ENCODE peak calls at places on chromosomes 4 and X, in four cellular contexts. W is H9, I is neuronal stem cell, X is mesenchymal stem cell. O is an unnamed sample.

GRCh38 chr4:82957045-82957444 is 53.6 kb downstream of the LIN54 start:
- DNase-seq in W (no peak), I (no peak), X (no peak), O (no peak)

GRCh38 chr4:146252941-146253340 is 38.6 kb downstream of the REELD1 start:
- DNase-seq in X (no peak), I (no peak), W (no peak), O (no peak)

GRCh38 chr4:74969507-74970474 is 36.9 kb downstream of the PARM1 start:
- DNase-seq in I (no peak), W (peak; percentile 43), X (no peak), O (peak; percentile 95)

GRCh38 chr4:76803522-76803921 is 94.4 kb downstream of the SOWAHB start:
- DNase-seq in W (no peak), X (peak; percentile 99), I (no peak), O (peak; percentile 97)

GRCh38 chr4:46432923-46433322 is 43.0 kb upstream of the GABRA2 start:
- DNase-seq in I (no peak), W (no peak), X (peak; percentile 84), O (peak; percentile 39)

GRCh38 chr4:17578482-17578891 is 1.5 kb downstream of the LAP3 start:
- DNase-seq in W (no peak), X (peak; percentile 61), I (no peak), O (no peak)

GRCh38 chr4:24496597-24496996 is 87.8 kb downstream of the DHX15 start:
- DNase-seq in W (no peak), I (no peak), X (no peak), O (no peak)

GRCh38 chr4:146742416-146742815 is 103.7 kb downstream of the POU4F2 start:
- DNase-seq in X (no peak), I (no peak), W (no peak), O (no peak)

GRCh38 chrX:79413009-79413408 is 45.9 kb upstream of the ITM2A start:
- DNase-seq in W (no peak), X (no peak), I (no peak), O (peak; percentile 12)

GRCh38 chrX:28625223-28625622 is 38.0 kb downstream of the IL1RAPL1 start:
- DNase-seq in W (peak; percentile 53), I (no peak), X (no peak), O (no peak)

GRCh38 chrX:30888526-30889146 is 418 bp downstream of the TAB3 start:
- DNase-seq in I (no peak), W (no peak), X (peak; percentile 21), O (no peak)

GRCh38 chrX:124239911-124240310 is 92.5 kb upstream of the TEX13D start:
- DNase-seq in X (no peak), I (no peak), W (no peak), O (no peak)

GRCh38 chr4:76896731-76897521 is 1.0 kb downstream of the SOWAHB start:
- DNase-seq in I (peak; percentile 40), W (peak; percentile 62), X (peak; percentile 44), O (peak; percentile 74)

GRCh38 chr4:140851032-140851636 is 94.9 kb upstream of the TBC1D9 start:
- DNase-seq in X (peak; percentile 69), W (no peak), I (peak; percentile 75), O (peak; percentile 76)

GRCh38 chr4:35538807-35539206 is 705.5 kb downstream of the ARAP2 start:
- DNase-seq in X (peak; percentile 75), I (no peak), W (no peak), O (peak; percentile 3)

GRCh38 chrX:31604629-31605221 is 532.9 kb upstream of the FTHL17 start:
- DNase-seq in W (no peak), X (no peak), I (no peak), O (no peak)

GRCh38 chr4:98564847-98565246 is 93.6 kb downstream of the TSPAN5 start:
- DNase-seq in I (no peak), W (no peak), X (no peak), O (no peak)

GRCh38 chr4:726816-727215 is 21.2 kb downstream of the PCGF3 start:
- DNase-seq in W (no peak), X (no peak), I (no peak), O (no peak)

GRCh38 chr4:14701896-14702295 is 300.4 kb upstream of the CPEB2 start:
- DNase-seq in I (no peak), W (no peak), X (no peak), O (no peak)

GRCh38 chr4:76388160-76388908 is 32.6 kb downstream of the CCDC158 start:
- DNase-seq in X (no peak), W (no peak), I (no peak), O (peak; percentile 22)

GRCh38 chr4:83285022-83285387 is 407 bp upstream of the COQ2 start:
- DNase-seq in W (no peak), X (peak; percentile 76), I (no peak), O (peak; percentile 19)

GRCh38 chr4:121923306-121923705 is 28.6 kb downstream of the TRPC3 start:
- DNase-seq in X (no peak), I (no peak), W (no peak), O (no peak)

GRCh38 chr4:52091811-52092210 is 40.7 kb downstream of the SPATA18 start:
- DNase-seq in W (no peak), X (peak; percentile 64), I (no peak), O (no peak)

GRCh38 chrX:144896323-144896722 is 351.0 kb upstream of the SPANXN1 start:
- DNase-seq in I (no peak), W (no peak), X (peak; percentile 5), O (peak; percentile 37)

GRCh38 chr4:90007494-90008167 is 113.0 kb downstream of the MMRN1 start:
- DNase-seq in W (peak; percentile 28), I (no peak), X (no peak), O (peak; percentile 54)

GRCh38 chr4:147732516-147733193 is 767 bp downstream of the ARHGAP10 start:
- DNase-seq in I (peak; percentile 35), W (peak; percentile 58), X (peak; percentile 63), O (peak; percentile 71)

GRCh38 chr4:136863756-136864155 is 668.5 kb downstream of the PCDH18 start:
- DNase-seq in X (peak; percentile 28), I (peak; percentile 3), W (peak; percentile 34), O (peak; percentile 67)

GRCh38 chr4:23818097-23818648 is 71.7 kb downstream of the PPARGC1A start:
- DNase-seq in I (no peak), X (no peak), W (no peak), O (no peak)

GRCh38 chr4:152508818-152509217 is 27.1 kb downstream of the FBXW7 start:
- DNase-seq in I (no peak), X (no peak), W (no peak), O (no peak)

GRCh38 chrX:129606918-129607317 is 47.8 kb downstream of the APLN start:
- DNase-seq in I (peak; percentile 60), W (no peak), X (peak; percentile 47), O (peak; percentile 39)

GRCh38 chr4:13484749-13485345 is 707 bp upstream of the RAB28 start:
- DNase-seq in I (no peak), X (peak; percentile 68), W (no peak), O (no peak)
- H4K8ac ChIP-seq in I (no peak overlapping the region), X (no peak overlapping the region), W (no peak overlapping the region), O (no peak overlapping the region)

DNA sequence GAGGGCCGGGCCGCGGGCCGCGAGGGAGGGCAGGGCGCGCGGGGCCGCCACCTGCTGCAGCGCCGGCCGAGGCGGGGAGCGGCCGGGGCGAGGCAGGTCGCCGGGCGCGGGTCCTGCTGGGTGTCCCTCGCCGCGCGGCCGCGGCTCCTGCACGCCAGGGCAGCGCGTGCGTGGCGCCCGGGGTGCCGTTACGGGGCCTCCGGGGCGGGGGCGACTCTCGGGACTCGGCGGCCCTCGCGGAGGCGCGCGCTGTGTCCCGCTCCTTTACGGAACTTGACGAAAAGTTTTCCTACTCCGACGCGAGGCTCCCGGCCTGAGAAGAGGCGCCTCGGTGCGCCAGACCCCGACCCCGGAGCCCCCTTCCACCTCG is 329 bp downstream of the TBC1D14 start:
- DNase-seq in W (no peak), X (no peak), I (no peak), O (no peak)
- H4K8ac ChIP-seq in W (no peak overlapping the region), X (peak overlapping the region; percentile 60), I (no peak overlapping the region), O (no peak overlapping the region)

DNA sequence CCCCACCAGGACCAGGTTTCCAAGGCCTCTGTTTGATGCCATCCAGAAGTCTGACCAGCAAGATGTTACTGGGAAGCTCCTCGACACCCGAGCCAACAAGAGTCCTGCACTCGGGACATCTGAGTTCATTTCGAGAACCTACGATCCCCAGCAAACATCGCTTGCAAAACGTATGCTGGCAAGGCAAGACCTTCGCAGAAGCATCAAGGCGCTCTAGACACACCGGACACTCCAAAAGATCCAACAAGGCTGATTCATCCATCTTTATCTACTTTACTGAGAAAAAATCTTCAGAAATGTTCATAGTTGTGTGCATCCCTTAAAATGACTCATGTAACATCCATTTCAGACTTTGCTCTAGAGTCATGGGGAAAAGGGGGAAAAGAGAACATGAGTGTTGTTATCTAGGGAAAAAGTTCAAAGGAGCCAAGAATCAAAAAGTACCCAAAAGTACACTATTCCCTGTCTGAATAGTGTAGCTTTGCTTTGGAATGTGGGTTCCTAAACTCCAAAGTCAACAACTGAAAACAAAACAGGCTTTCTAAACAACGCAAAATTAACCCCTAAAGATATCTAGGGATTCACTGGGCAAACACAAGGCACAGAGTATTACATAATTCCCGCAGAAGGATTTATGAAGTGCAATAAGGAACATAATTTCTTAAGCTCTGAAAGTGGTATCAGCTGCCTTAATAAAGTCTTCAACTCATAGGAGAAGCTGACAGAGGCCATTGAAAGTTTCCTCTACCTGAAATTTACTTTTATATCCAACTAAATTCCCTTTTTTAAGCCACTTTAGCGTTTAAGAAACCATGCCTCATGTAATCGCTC is 1.6 kb downstream of the SH3RF1 start:
- DNase-seq in I (no peak), X (peak; percentile 81), W (no peak), O (no peak)
- H4K8ac ChIP-seq in I (no peak overlapping the region), X (peak overlapping the region; percentile 67), W (no peak overlapping the region), O (no peak overlapping the region)

GRCh38 chr4:133574248-133574647 is 425.2 kb downstream of the PCDH10 start:
- DNase-seq in W (no peak), X (no peak), I (no peak), O (no peak)
- H4K8ac ChIP-seq in W (no peak overlapping the region), X (no peak overlapping the region), I (no peak overlapping the region), O (no peak overlapping the region)

GRCh38 chrX:112863850-112864249 is 23.2 kb upstream of the AMOT start:
- DNase-seq in X (no peak), W (no peak), I (no peak), O (no peak)

GRCh38 chrX:112868586-112868985 is 28.0 kb upstream of the AMOT start:
- DNase-seq in I (no peak), W (no peak), X (peak; percentile 30), O (no peak)

GRCh38 chrX:112867570-112867969 is 26.9 kb upstream of the AMOT start:
- DNase-seq in I (no peak), X (no peak), W (peak; percentile 52), O (peak; percentile 42)

GRCh38 chrX:112866175-112866574 is 25.5 kb upstream of the AMOT start:
- DNase-seq in I (no peak), W (no peak), X (peak; percentile 75), O (no peak)

DNA sequence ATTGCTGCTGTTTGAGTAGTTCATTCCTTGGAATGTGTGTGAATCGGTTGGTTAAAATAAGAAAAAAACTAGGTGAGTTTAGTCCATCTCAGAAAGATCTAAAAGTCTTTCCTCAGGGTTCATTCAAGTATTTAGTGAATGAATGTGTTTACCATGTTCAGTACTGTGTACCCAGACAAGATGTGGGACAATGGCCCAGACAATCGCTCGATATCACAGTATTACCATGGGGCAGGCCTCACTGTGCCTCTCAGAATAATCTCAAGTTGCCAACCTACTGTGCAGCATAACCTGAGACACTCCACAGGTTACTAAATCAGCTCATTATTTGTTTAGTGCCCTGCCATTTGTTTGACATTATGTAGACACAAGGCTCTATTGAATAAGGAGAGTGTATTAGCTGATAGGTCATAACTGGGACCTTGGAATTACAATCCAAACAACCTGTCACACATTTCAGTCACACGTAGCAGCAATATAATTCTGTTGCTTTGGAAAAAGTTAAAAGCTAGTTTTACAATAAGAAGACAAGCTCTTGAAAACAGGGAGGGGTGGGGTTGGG is 24.9 kb upstream of the AMOT start:
- DNase-seq in X (no peak), W (no peak), I (no peak), O (no peak)
- H4K8ac ChIP-seq in X (no peak overlapping the region), W (no peak overlapping the region), I (no peak overlapping the region), O (no peak overlapping the region)

GRCh38 chr4:8259743-8260430 is 9.7 kb upstream of the HTRA3 start:
- DNase-seq in I (no peak), X (no peak), W (no peak), O (no peak)
- H4K8ac ChIP-seq in I (no peak overlapping the region), X (no peak overlapping the region), W (no peak overlapping the region), O (no peak overlapping the region)

O was measured in mesendoderm.